ENCODE peak calls at places on chromosomes 4 and X, in nine cellular contexts. X is activated CD4-positive, alpha-beta T cell treated with anti-CD3 and anti-CD28 coated beads for 1 hour; P is cardiac muscle cell; N is heart right ventricle; G is suprapubic skin; S is AG09309; Y is NCI-H2227 treated with DMSO at 0.1 percent for 48 hours; T is Ammon's horn; V is SK-MEL-5. Z is an unnamed sample.

GRCh38 chr4:186935881-186936280 is 212.2 kb upstream of the FAT1 start:
- DNase-seq in G (no peak), S (no peak), X (no peak), P (no peak), Y (no peak), N (no peak), V (no peak), T (no peak), Z (no peak)

GRCh38 chr4:21512351-21512750 is 436.2 kb downstream of the KCNIP4 start:
- DNase-seq in V (peak), S (peak), Y (peak), N (no peak), G (no peak), P (peak), X (no peak), T (peak), Z (peak)

GRCh38 chr4:111937368-111937767 is 207.9 kb upstream of the FAM241A start:
- DNase-seq in T (peak), X (no peak), S (peak), P (peak), G (no peak), N (no peak), V (peak), Y (peak), Z (peak)

GRCh38 chr4:6549445-6549844 is 25.5 kb upstream of the MAN2B2 start:
- DNase-seq in G (no peak), V (no peak), T (no peak), Y (no peak), S (no peak), N (no peak), X (no peak), P (no peak), Z (no peak)

GRCh38 chr4:183350317-183351071 is 28.3 kb upstream of the CLDN24 start:
- DNase-seq in S (no peak), T (no peak), Y (no peak), P (no peak), N (no peak), G (no peak), X (no peak), V (no peak), Z (no peak)

GRCh38 chrX:119726900-119727555 is 31.4 kb upstream of the SOWAHD start:
- DNase-seq in T (no peak), N (no peak), Y (no peak), S (no peak), P (no peak), X (no peak), V (no peak), G (no peak), Z (no peak)

GRCh38 chrX:118420462-118420861 is 74.6 kb downstream of the WDR44 start:
- DNase-seq in P (no peak), S (no peak), X (no peak), G (no peak), Y (no peak), T (peak), N (no peak), V (no peak), Z (peak)

GRCh38 chr4:163911891-163912290 is 417.4 kb downstream of the TMA16 start:
- DNase-seq in X (no peak), P (no peak), S (no peak), T (no peak), N (no peak), V (no peak), G (no peak), Y (no peak), Z (no peak)

GRCh38 chrX:16586371-16587112 is 63.4 kb upstream of the S100G start:
- DNase-seq in V (no peak), X (no peak), S (no peak), G (no peak), N (no peak), T (no peak), Y (no peak), P (no peak), Z (no peak)

Z was measured in fibroblast of the aortic adventitia.